ENCODE peak calls at places on chromosomes 13 and 19, in ten cellular contexts. One of them, this sample, is unnamed.
A peak's percentile ranks its signal among the peaks of the same experiment; 100 is the strongest.

GRCh38 chr19:37867831-37868230 is 38.6 kb downstream of the WDR87 start:
- DNase-seq in ovary: no peak
- DNase-seq in AG08396: peak; percentile 34
- DNase-seq in NCI-H2081 treated with DMSO at 0.1 percent for 48 hours: no peak
- DNase-seq in EL: peak; percentile 34
- DNase-seq in brain pericyte: no peak
- DNase-seq in iris pigment epithelial cell: peak; percentile 97
- DNase-seq in activated T-cell treated with anti-CD3 and anti-CD28 coated beads for 1 hour: no peak
- DNase-seq in AG04450: peak; percentile 53
- DNase-seq in H4: peak; percentile 82
- DNase-seq in this sample: no peak

GRCh38 chr13:99205621-99206220 is 5.1 kb downstream of the UBAC2 start:
- DNase-seq in ovary: no peak
- DNase-seq in AG08396: no peak
- DNase-seq in NCI-H2081 treated with DMSO at 0.1 percent for 48 hours: no peak
- DNase-seq in EL: no peak
- DNase-seq in brain pericyte: no peak
- DNase-seq in iris pigment epithelial cell: no peak
- DNase-seq in activated T-cell treated with anti-CD3 and anti-CD28 coated beads for 1 hour: no peak
- DNase-seq in AG04450: no peak
- DNase-seq in H4: no peak
- DNase-seq in this sample: no peak

GRCh38 chr13:113550453-113550852 is 34.1 kb upstream of the TFDP1 start:
- DNase-seq in ovary: no peak
- DNase-seq in AG08396: no peak
- DNase-seq in NCI-H2081 treated with DMSO at 0.1 percent for 48 hours: no peak
- DNase-seq in EL: no peak
- DNase-seq in brain pericyte: no peak
- DNase-seq in iris pigment epithelial cell: no peak
- DNase-seq in activated T-cell treated with anti-CD3 and anti-CD28 coated beads for 1 hour: no peak
- DNase-seq in AG04450: no peak
- DNase-seq in H4: no peak
- DNase-seq in this sample: no peak

GRCh38 chr19:1566392-1567115 is 1.6 kb downstream of the MEX3D start:
- DNase-seq in ovary: peak; percentile 85
- DNase-seq in AG08396: peak; percentile 95
- DNase-seq in NCI-H2081 treated with DMSO at 0.1 percent for 48 hours: no peak
- DNase-seq in EL: peak; percentile 86
- DNase-seq in brain pericyte: peak; percentile 41
- DNase-seq in iris pigment epithelial cell: peak; percentile 85
- DNase-seq in activated T-cell treated with anti-CD3 and anti-CD28 coated beads for 1 hour: no peak
- DNase-seq in AG04450: peak; percentile 49
- DNase-seq in H4: peak; percentile 57
- DNase-seq in this sample: peak; percentile 92

GRCh38 chr13:111215081-111216047 is 100.3 kb downstream of the ARHGEF7 start:
- DNase-seq in ovary: no peak
- DNase-seq in AG08396: no peak
- DNase-seq in NCI-H2081 treated with DMSO at 0.1 percent for 48 hours: no peak
- DNase-seq in EL: no peak
- DNase-seq in brain pericyte: no peak
- DNase-seq in iris pigment epithelial cell: no peak
- DNase-seq in activated T-cell treated with anti-CD3 and anti-CD28 coated beads for 1 hour: no peak
- DNase-seq in AG04450: no peak
- DNase-seq in H4: no peak
- DNase-seq in this sample: no peak

GRCh38 chr19:46211201-46211881 is 18.2 kb upstream of the IGFL1 start:
- DNase-seq in ovary: no peak
- DNase-seq in AG08396: no peak
- DNase-seq in NCI-H2081 treated with DMSO at 0.1 percent for 48 hours: no peak
- DNase-seq in EL: peak; percentile 18
- DNase-seq in brain pericyte: no peak
- DNase-seq in iris pigment epithelial cell: peak; percentile 20
- DNase-seq in activated T-cell treated with anti-CD3 and anti-CD28 coated beads for 1 hour: no peak
- DNase-seq in AG04450: no peak
- DNase-seq in H4: peak; percentile 80
- DNase-seq in this sample: no peak

GRCh38 chr13:28324181-28324789 is 170.6 kb downstream of the FLT1 start:
- DNase-seq in ovary: no peak
- DNase-seq in AG08396: peak; percentile 72
- DNase-seq in NCI-H2081 treated with DMSO at 0.1 percent for 48 hours: no peak
- DNase-seq in EL: peak; percentile 81
- DNase-seq in brain pericyte: peak; percentile 29
- DNase-seq in iris pigment epithelial cell: peak; percentile 73
- DNase-seq in activated T-cell treated with anti-CD3 and anti-CD28 coated beads for 1 hour: peak; percentile 24
- DNase-seq in AG04450: no peak
- DNase-seq in H4: peak; percentile 39
- DNase-seq in this sample: peak; percentile 75

GRCh38 chr19:5128932-5129389 is 160.0 kb downstream of the KDM4B start:
- DNase-seq in ovary: peak; percentile 82
- DNase-seq in AG08396: no peak
- DNase-seq in NCI-H2081 treated with DMSO at 0.1 percent for 48 hours: no peak
- DNase-seq in EL: no peak
- DNase-seq in brain pericyte: no peak
- DNase-seq in iris pigment epithelial cell: peak; percentile 54
- DNase-seq in activated T-cell treated with anti-CD3 and anti-CD28 coated beads for 1 hour: no peak
- DNase-seq in AG04450: no peak
- DNase-seq in H4: no peak
- DNase-seq in this sample: no peak

GRCh38 chr19:18322318-18322758 is 538 bp downstream of the LSM4 start:
- DNase-seq in ovary: no peak
- DNase-seq in AG08396: peak; percentile 78
- DNase-seq in NCI-H2081 treated with DMSO at 0.1 percent for 48 hours: no peak
- DNase-seq in EL: peak; percentile 68
- DNase-seq in brain pericyte: no peak
- DNase-seq in iris pigment epithelial cell: peak; percentile 63
- DNase-seq in activated T-cell treated with anti-CD3 and anti-CD28 coated beads for 1 hour: no peak
- DNase-seq in AG04450: no peak
- DNase-seq in H4: peak; percentile 48
- DNase-seq in this sample: peak; percentile 80

GRCh38 chr19:50258918-50259372 is 55.5 kb downstream of the MYH14 start:
- DNase-seq in ovary: no peak
- DNase-seq in AG08396: no peak
- DNase-seq in NCI-H2081 treated with DMSO at 0.1 percent for 48 hours: no peak
- DNase-seq in EL: no peak
- DNase-seq in brain pericyte: no peak
- DNase-seq in iris pigment epithelial cell: no peak
- DNase-seq in activated T-cell treated with anti-CD3 and anti-CD28 coated beads for 1 hour: no peak
- DNase-seq in AG04450: no peak
- DNase-seq in H4: no peak
- DNase-seq in this sample: no peak

GRCh38 chr19:9673912-9674668 is 810 bp downstream of the ZNF562 start:
- DNase-seq in ovary: no peak
- DNase-seq in AG08396: no peak
- DNase-seq in NCI-H2081 treated with DMSO at 0.1 percent for 48 hours: no peak
- DNase-seq in EL: peak; percentile 49
- DNase-seq in brain pericyte: no peak
- DNase-seq in iris pigment epithelial cell: peak; percentile 18
- DNase-seq in activated T-cell treated with anti-CD3 and anti-CD28 coated beads for 1 hour: no peak
- DNase-seq in AG04450: no peak
- DNase-seq in H4: no peak
- DNase-seq in this sample: no peak

GRCh38 chr19:50322234-50322633 is 6.9 kb downstream of the KCNC3 start:
- DNase-seq in ovary: no peak
- DNase-seq in AG08396: no peak
- DNase-seq in NCI-H2081 treated with DMSO at 0.1 percent for 48 hours: no peak
- DNase-seq in EL: no peak
- DNase-seq in brain pericyte: no peak
- DNase-seq in iris pigment epithelial cell: no peak
- DNase-seq in activated T-cell treated with anti-CD3 and anti-CD28 coated beads for 1 hour: no peak
- DNase-seq in AG04450: no peak
- DNase-seq in H4: no peak
- DNase-seq in this sample: no peak

GRCh38 chr19:45691516-45692186 is at the start of gene SNRPD2:
- DNase-seq in ovary: peak; percentile 94
- DNase-seq in AG08396: peak; percentile 95
- DNase-seq in NCI-H2081 treated with DMSO at 0.1 percent for 48 hours: peak; percentile 76
- DNase-seq in EL: peak; percentile 96
- DNase-seq in brain pericyte: peak; percentile 87
- DNase-seq in iris pigment epithelial cell: peak; percentile 95
- DNase-seq in activated T-cell treated with anti-CD3 and anti-CD28 coated beads for 1 hour: peak; percentile 90
- DNase-seq in AG04450: peak; percentile 87
- DNase-seq in H4: peak; percentile 86
- DNase-seq in this sample: peak; percentile 97

GRCh38 chr19:16416574-16416973 is 55.2 kb downstream of the EPS15L1 start:
- DNase-seq in ovary: no peak
- DNase-seq in AG08396: no peak
- DNase-seq in NCI-H2081 treated with DMSO at 0.1 percent for 48 hours: no peak
- DNase-seq in EL: no peak
- DNase-seq in brain pericyte: no peak
- DNase-seq in iris pigment epithelial cell: peak; percentile 24
- DNase-seq in activated T-cell treated with anti-CD3 and anti-CD28 coated beads for 1 hour: no peak
- DNase-seq in AG04450: no peak
- DNase-seq in H4: no peak
- DNase-seq in this sample: no peak

GRCh38 chr13:60509601-60510386 is 112.8 kb downstream of the TDRD3 start:
- DNase-seq in ovary: no peak
- DNase-seq in AG08396: no peak
- DNase-seq in NCI-H2081 treated with DMSO at 0.1 percent for 48 hours: no peak
- DNase-seq in EL: no peak
- DNase-seq in brain pericyte: no peak
- DNase-seq in iris pigment epithelial cell: peak; percentile 18
- DNase-seq in activated T-cell treated with anti-CD3 and anti-CD28 coated beads for 1 hour: no peak
- DNase-seq in AG04450: no peak
- DNase-seq in H4: no peak
- DNase-seq in this sample: no peak